ENCODE peak calls at places on chromosomes 13 and 19, in six cellular contexts. H is H1, L is transverse colon, W is endothelial cell of umbilical vein, Q is body of pancreas, P is stomach. M is an unnamed sample.

GRCh38 chr13:40680659-40681323 is 14.3 kb upstream of the FOXO1 start:
- DNase-seq in L (no peak), W (peak), P (no peak), H (peak), Q (no peak), M (no peak)

GRCh38 chr13:100514788-100515409 is 73.7 kb downstream of the GGACT start:
- DNase-seq in L (peak), H (peak), Q (peak), P (peak), W (peak), M (peak)

GRCh38 chr19:13262450-13262849 is 112.2 kb downstream of the IER2 start:
- DNase-seq in Q (peak), P (no peak), L (no peak), W (peak), H (no peak), M (peak)

GRCh38 chr19:46284635-46285034 is 12.2 kb upstream of the HIF3A start:
- DNase-seq in H (no peak), P (no peak), Q (no peak), W (no peak), L (no peak), M (no peak)

GRCh38 chr19:13181747-13182388 is 31.7 kb downstream of the IER2 start:
- DNase-seq in L (peak), W (peak), H (no peak), Q (peak), P (peak), M (peak)

GRCh38 chr19:51001495-51001894 is at the start of gene KLK8:
- DNase-seq in L (no peak), Q (no peak), H (no peak), W (no peak), P (no peak), M (no peak)

GRCh38 chr19:55249841-55250240 is 9.0 kb downstream of the PPP6R1 start:
- DNase-seq in W (no peak), H (no peak), P (no peak), Q (no peak), L (no peak), M (no peak)

GRCh38 chr13:65784088-65784816 is 1445.9 kb downstream of the PCDH9 start:
- DNase-seq in W (no peak), P (no peak), Q (no peak), H (no peak), L (no peak), M (no peak)

GRCh38 chr19:38304866-38305429 is 897 bp downstream of the C19orf33 start:
- DNase-seq in L (peak), W (peak), P (peak), H (peak), Q (peak), M (no peak)

GRCh38 chr13:101627556-101627943 is 175.1 kb downstream of the ITGBL1 start:
- DNase-seq in W (peak), L (no peak), Q (no peak), H (no peak), P (no peak), M (no peak)

GRCh38 chr19:55117063-55117635 is 288 bp downstream of the PPP1R12C start:
- DNase-seq in P (no peak), W (no peak), Q (peak), H (no peak), L (peak), M (no peak)

GRCh38 chr19:50263176-50263575 is 59.8 kb downstream of the MYH14 start:
- DNase-seq in H (no peak), P (no peak), W (no peak), L (no peak), Q (no peak), M (no peak)

GRCh38 chr13:97938701-97939475 is 14.6 kb upstream of the IPO5 start:
- DNase-seq in L (no peak), P (no peak), Q (no peak), H (no peak), W (no peak), M (no peak)

GRCh38 chr13:46575843-46576242 is 22.9 kb downstream of the LRCH1 start:
- DNase-seq in H (no peak), P (no peak), W (no peak), Q (no peak), L (no peak), M (no peak)

GRCh38 chr13:111233080-111233479 is 87.4 kb upstream of the TEX29 start:
- DNase-seq in W (no peak), P (no peak), L (no peak), Q (no peak), H (no peak), M (no peak)

GRCh38 chr13:51614350-51614786 is 30.1 kb downstream of the WDFY2 start:
- DNase-seq in H (no peak), L (peak), P (no peak), W (no peak), Q (peak), M (peak)

GRCh38 chr19:2072757-2073551 is 21.9 kb upstream of the MKNK2 start:
- DNase-seq in L (no peak), P (no peak), W (no peak), H (no peak), Q (no peak), M (no peak)

GRCh38 chr19:40663712-40664692 is 26.4 kb downstream of the NUMBL start:
- DNase-seq in W (no peak), H (no peak), P (no peak), Q (peak), L (no peak), M (peak)

GRCh38 chr19:53157601-53158000 is 1.3 kb downstream of the ZNF347 start:
- DNase-seq in W (no peak), P (no peak), H (peak), L (no peak), Q (no peak), M (no peak)

GRCh38 chr13:43572601-43573360 is 214.0 kb downstream of the ENOX1 start:
- DNase-seq in H (no peak), Q (no peak), W (no peak), P (no peak), L (no peak), M (no peak)

GRCh38 chr13:98142427-98143156 is at the start of gene FARP1:
- DNase-seq in L (peak), P (peak), Q (peak), H (peak), W (peak), M (peak)

GRCh38 chr13:106561551-106562170 is 6.3 kb downstream of the ARGLU1 start:
- DNase-seq in W (peak), P (no peak), L (no peak), Q (no peak), H (no peak), M (no peak)

GRCh38 chr19:41588497-41589209 is 12.7 kb downstream of the CEACAM21 start:
- DNase-seq in W (peak), P (no peak), Q (no peak), H (no peak), L (no peak), M (no peak)

DNA sequence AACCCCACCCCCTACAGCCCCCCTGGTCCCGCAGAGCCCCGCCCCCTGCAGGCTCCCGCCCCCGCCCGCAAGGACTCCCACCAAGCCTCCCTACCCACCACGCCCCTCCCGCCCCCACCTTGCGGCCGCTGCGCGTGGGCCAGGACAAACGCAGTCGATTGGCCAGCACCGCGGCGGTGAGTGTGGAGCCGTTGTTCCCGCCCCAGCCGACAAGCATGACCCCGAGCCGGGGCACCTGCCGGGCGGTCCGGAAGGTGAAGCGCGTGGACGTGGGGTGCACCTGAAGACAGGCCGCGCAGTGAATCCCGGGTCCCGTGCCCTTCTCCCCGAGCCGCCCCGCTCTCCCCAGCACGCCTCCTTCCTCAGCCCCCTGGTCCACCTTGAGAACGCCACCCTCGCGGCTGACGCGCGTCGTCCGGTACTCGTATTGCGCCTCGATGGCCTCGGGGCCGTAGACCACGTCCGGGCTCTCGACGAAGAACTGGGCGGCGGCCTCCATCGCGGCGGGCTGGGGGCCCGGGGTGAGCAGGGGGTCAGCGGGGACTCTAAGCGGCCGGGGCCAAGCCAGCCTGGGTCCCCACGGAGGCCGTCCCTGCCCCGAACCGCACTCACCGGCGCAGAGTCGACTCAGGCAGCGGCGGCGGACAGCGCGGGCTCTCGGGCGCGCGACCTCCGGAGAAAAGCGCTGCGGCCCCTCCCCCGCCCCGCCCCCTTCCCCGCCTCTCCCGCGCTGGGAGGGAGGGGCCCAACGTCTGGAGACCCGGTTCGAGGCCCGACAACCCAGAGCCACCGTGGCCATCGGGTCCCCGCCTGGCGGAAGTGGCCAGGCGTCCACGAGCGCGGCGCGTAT is at the start of gene ISYNA1:
- DNase-seq in Q (peak), W (peak), L (peak), P (peak), H (peak), M (peak)
- TF ChIP-seq POLR2A in Q (peak), W (no peak), L (no peak), P (no peak), H (no peak), M (peak)

GRCh38 chr19:7098096-7098495 is 28.6 kb downstream of the ZNF557 start:
- DNase-seq in L (no peak), Q (no peak), P (no peak), W (no peak), H (no peak), M (no peak)
- TF ChIP-seq CTCF in L (no peak), Q (no peak), P (no peak), W (no peak), H (no peak), M (no peak)

GRCh38 chr19:23116802-23117571 is at the start of gene ZNF730:
- DNase-seq in P (no peak), H (peak), Q (no peak), L (peak), W (peak), M (no peak)
- H3K27ac ChIP-seq in P (no peak), H (peak), Q (no peak), L (no peak), W (no peak), M (no peak)

GRCh38 chr19:7905859-7906258 is 2.2 kb downstream of the MAP2K7 start:
- DNase-seq in L (peak), W (no peak), P (no peak), Q (no peak), H (no peak), M (no peak)
- TF ChIP-seq POLR2A in L (no peak), W (no peak), P (no peak), Q (no peak), H (no peak), M (no peak)

GRCh38 chr19:18278521-18279265 is 2.7 kb downstream of the JUND start:
- DNase-seq in H (no peak), L (peak), W (peak), Q (peak), P (peak), M (no peak)
- TF ChIP-seq CTCF in H (peak), L (no peak), W (no peak), Q (no peak), P (no peak), M (no peak)

GRCh38 chr13:33158830-33159229 is 126.7 kb downstream of the STARD13 start:
- DNase-seq in W (no peak), L (no peak), P (no peak), H (no peak), Q (no peak), M (no peak)
- H3K27ac ChIP-seq in W (no peak), L (no peak), P (no peak), H (no peak), Q (no peak), M (no peak)

DNA sequence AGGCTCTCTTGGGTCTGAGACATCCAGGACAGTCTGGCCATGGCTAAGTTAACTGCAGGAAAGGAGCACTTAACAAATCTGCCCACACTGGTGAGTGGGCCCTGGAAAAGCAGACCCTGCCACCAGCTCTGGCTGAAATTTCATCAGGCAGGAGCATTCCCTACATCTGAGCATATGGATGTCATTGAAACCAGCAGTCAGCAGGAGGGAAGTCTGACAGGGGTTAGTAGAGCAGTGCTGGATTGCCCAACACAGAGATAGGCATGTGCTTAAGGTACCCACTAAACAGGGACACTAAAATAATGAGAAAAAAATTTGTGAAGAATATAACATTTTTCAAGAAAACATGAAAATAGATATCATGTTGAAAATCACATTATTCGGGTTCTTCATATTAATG is 13.6 kb upstream of the ACOD1 start:
- DNase-seq in W (no peak), L (no peak), H (no peak), P (no peak), Q (no peak), M (no peak)
- TF ChIP-seq POLR2A in W (no peak), L (no peak), H (no peak), P (no peak), Q (no peak), M (no peak)

DNA sequence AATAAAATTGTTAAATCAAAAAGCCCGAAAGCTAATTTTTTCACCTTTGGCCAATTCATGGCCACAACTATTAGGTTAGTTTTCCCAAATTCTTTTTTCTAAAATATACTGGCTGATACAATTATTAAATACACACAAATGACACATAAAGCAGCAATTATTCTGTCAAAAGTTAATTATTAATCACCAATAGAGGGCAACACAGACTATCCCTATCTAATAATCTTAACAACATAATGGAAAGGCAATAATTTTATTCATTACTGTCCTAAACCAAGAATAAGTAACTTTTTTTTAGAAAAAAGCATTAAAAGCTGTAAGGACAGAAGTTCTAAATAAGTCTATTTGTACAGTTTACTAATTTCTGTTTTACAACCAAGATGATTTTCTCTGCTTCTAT is 51.7 kb downstream of the KATNAL1 start:
- DNase-seq in P (no peak), L (no peak), Q (no peak), W (peak), H (no peak), M (no peak)
- TF ChIP-seq CTCF in P (no peak), L (no peak), Q (no peak), W (no peak), H (no peak), M (no peak)

GRCh38 chr19:39360599-39360998 is 18.4 kb downstream of the SAMD4B start:
- DNase-seq in P (no peak), Q (no peak), L (no peak), W (no peak), H (no peak), M (no peak)

GRCh38 chr19:39359026-39359425 is 16.8 kb downstream of the SAMD4B start:
- DNase-seq in P (no peak), Q (no peak), W (no peak), H (no peak), L (no peak), M (no peak)

GRCh38 chr19:39365531-39365930 is 23.3 kb downstream of the SAMD4B start:
- DNase-seq in L (no peak), W (no peak), Q (no peak), P (no peak), H (no peak), M (no peak)

GRCh38 chr19:39362682-39363657 is 20.7 kb downstream of the SAMD4B start:
- DNase-seq in H (no peak), Q (no peak), W (peak), P (no peak), L (no peak), M (no peak)

GRCh38 chr19:39363909-39364457 is 21.8 kb downstream of the SAMD4B start:
- DNase-seq in Q (no peak), H (no peak), P (no peak), W (no peak), L (no peak), M (no peak)
- H3K27ac ChIP-seq in Q (no peak), H (no peak), P (no peak), W (no peak), L (peak), M (peak)

DNA sequence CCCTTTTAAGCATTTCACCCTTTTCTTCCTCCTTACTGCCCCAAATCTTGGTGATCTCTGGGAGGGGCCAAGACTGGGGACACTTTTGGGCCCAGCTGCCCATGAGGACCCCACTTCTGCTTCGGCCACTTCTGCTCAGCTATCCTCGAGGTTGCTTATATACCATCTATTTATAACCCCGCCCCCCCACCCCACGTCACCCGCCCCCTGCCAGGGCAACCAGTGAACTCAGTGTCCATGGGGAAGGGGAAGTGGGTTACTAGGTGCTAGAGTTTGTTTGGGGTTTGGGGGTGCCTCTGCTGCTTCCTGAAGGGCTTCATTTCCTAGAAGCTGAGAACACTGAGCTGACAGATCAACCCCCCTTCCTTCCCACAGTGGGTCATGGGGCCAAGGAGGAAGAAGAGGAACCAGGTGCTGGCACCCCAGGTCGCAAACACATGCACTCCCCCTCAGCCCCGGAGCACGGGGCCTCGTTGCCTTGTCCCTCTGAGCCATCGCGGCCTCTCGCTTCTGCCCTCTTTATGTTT is 6.1 kb upstream of the ADGRE5 start:
- DNase-seq in Q (peak), H (no peak), P (peak), L (peak), W (no peak), M (peak)
- TF ChIP-seq POLR2A in Q (no peak), H (no peak), P (no peak), L (peak), W (no peak), M (no peak)